ENCODE peak calls at places on chromosomes 4 and X, in six cellular contexts. I is H1, H is K562, D is GM12878, W is HepG2, X is GM12891. M is an unnamed sample.

GRCh38 chr4:111618908-111619307 is 526.3 kb upstream of the FAM241A start:
- DNase-seq in I (no peak), H (no peak), D (no peak), W (no peak), X (no peak), M (no peak)

GRCh38 chr4:172708184-172708583 is 460.4 kb upstream of the GALNT7 start:
- DNase-seq in I (no peak), H (no peak), D (no peak), W (no peak), X (no peak), M (no peak)

GRCh38 chrX:47633671-47634590 is 4.2 kb upstream of the CFP start:
- DNase-seq in I (no peak), H (no peak), D (no peak), W (no peak), X (no peak), M (no peak)

GRCh38 chr4:5874811-5875465 is 17.9 kb downstream of the CRMP1 start:
- DNase-seq in I (no peak), H (no peak), D (no peak), W (no peak), X (no peak), M (no peak)

GRCh38 chr4:108215055-108215454 is 46.3 kb upstream of the LEF1 start:
- DNase-seq in I (no peak), H (no peak), D (no peak), W (peak; percentile 9), X (no peak), M (no peak)

GRCh38 chrX:52934704-52935468 is 23.4 kb downstream of the FAM156A start:
- DNase-seq in I (peak; percentile 75), H (peak; percentile 86), D (peak; percentile 79), W (peak; percentile 81), X (peak; percentile 63), M (peak; percentile 83)

GRCh38 chr4:680565-680930 is 6.2 kb downstream of the MYL5 start:
- DNase-seq in I (no peak), H (peak; percentile 37), D (no peak), W (no peak), X (no peak), M (no peak)

GRCh38 chr4:13866881-13867280 is 239.4 kb upstream of the BOD1L1 start:
- DNase-seq in I (no peak), H (no peak), D (no peak), W (no peak), X (no peak), M (no peak)

GRCh38 chrX:56233682-56234081 is 1.5 kb downstream of the KLF8 start:
- DNase-seq in I (peak; percentile 38), H (no peak), D (peak; percentile 60), W (no peak), X (no peak), M (peak; percentile 22)

GRCh38 chrX:43693602-43694406 is 37.7 kb downstream of the MAOA start:
- DNase-seq in I (no peak), H (no peak), D (no peak), W (peak; percentile 89), X (no peak), M (no peak)
- TF ChIP-seq TAF1 in I (no peak), H (no peak), D (no peak), W (no peak), X (no peak), M (no peak)

GRCh38 chr4:18859468-18859867 is 837.9 kb upstream of the LCORL start:
- DNase-seq in I (no peak), H (no peak), D (no peak), W (no peak), X (no peak), M (no peak)
- TF ChIP-seq POLR2AphosphoS5 in I (no peak), H (no peak), D (no peak), W (no peak), X (no peak), M (no peak)

DNA sequence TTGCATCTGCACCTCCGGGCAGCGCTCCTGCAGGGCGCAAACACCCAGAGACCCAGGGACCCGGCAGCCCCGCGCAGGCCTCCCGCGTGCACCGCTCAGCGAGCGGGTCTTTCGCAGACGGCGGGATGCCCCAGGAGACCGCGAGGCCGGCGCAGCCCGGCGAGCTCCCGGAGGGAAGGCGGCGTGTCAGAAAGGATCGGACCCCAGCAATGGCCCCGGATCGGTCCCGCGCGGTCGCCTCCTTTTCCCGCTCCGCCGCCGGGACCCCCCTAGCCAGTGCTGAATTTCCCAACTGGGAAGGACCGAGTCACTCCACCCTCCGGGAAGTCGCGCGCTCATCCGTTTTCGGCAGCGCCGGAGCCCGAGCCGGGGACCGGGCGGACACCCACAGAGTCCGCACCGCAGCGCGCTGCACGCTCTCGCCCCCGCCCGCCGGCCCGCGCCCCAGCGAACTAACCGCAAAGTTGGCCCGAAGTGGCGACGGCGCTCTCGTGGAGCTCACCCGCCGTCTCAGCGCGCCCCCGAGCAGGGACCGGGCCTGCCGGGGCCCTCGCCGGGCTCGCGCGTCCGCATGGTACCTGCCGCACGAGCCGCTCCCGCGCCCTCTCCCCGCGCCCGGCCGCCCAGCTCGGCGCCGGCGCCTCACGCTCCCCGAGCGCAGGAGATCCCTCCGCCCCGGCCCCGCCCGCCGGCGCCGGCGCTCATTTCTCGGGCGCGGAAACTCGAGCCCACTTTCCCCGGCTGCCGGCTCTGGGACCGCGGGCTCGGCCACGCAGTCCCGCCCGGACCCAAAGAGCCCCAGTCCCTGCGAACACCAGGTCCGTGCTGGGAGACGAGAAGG is at the start of gene FAT1:
- DNase-seq in I (no peak), H (peak; percentile 85), D (no peak), W (peak; percentile 38), X (peak; percentile 15), M (no peak)
- TF ChIP-seq POLR2A in I (peak; percentile 69), H (peak; percentile 66), D (no peak), W (no peak), X (no peak), M (no peak)

DNA sequence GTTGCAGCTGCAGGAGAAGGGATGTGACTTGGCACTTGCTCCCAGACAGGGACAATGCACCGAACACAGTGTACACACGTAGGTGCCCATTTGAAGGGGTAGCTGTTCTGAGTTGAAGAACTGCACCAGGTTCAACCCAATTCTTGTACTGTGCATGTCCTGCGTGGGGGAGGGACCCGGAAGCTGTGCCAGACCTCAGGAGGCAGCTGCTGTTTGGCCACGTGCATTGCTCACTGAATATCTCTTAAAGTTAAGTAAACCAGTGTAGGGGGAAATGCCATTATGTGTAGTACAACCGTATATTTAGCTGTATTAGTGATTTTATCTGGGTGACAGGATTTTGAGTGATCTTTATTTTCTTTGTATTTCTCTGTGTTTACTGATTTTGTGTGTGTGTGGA is 12.0 kb upstream of the RBBP7 start:
- DNase-seq in I (no peak), H (peak; percentile 22), D (no peak), W (no peak), X (no peak), M (no peak)
- TF ChIP-seq TAF1 in I (no peak), H (no peak), D (no peak), W (no peak), X (no peak), M (no peak)

DNA sequence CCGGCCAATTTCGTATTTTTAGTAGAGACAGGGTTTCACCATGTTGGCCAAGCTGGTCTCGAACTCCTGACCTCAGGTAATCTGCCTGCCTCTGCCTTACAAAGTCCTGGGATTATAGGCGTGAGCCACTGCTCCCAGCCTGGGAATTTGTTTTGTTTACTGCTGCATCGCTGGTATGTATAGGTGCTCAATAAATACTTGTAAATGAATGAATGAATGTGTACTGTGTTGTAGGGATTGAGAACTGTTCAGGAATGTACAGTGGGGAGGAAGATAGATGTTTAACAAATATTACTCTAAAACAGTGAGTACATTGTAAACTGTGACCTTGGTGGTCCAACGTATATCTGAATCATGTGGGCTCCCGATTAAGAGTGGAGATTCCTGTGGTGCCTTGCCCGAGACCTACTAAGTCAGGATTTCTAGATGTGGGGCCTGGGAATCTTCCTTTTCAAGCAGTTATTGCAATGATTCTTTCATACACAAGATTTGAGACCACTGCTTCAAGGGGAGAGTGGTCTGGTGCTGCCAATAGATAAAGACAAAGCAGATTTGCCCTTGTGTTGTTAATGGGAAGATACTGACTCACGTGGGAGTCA is 41.0 kb downstream of the WWC2 start:
- DNase-seq in I (no peak), H (no peak), D (no peak), W (peak; percentile 77), X (no peak), M (no peak)
- TF ChIP-seq POLR2AphosphoS5 in I (no peak), H (no peak), D (no peak), W (no peak), X (no peak), M (no peak)

DNA sequence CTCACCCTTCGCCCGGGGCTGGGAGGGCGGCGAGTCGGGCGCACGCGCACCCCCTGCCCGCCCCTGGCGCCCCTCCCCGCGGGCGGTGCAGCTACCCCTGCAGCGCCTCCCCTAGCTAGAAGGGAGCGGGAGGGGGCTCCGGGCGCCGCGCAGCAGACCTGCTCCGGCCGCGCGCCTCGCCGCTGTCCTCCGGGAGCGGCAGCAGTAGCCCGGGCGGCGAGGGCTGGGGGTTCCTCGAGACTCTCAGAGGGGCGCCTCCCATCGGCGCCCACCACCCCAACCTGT is at the start of gene NPNT:
- DNase-seq in I (no peak), H (no peak), D (no peak), W (no peak), X (peak; percentile 25), M (peak; percentile 32)
- TF ChIP-seq POLR2A in I (no peak), H (no peak), D (peak; percentile 77), W (no peak), X (no peak), M (no peak)

GRCh38 chrX:130001893-130002292 is 19.5 kb downstream of the BCORL1 start:
- DNase-seq in I (no peak), H (peak; percentile 30), D (no peak), W (no peak), X (no peak), M (no peak)

GRCh38 chrX:129998006-129998405 is 15.6 kb downstream of the BCORL1 start:
- DNase-seq in I (no peak), H (no peak), D (no peak), W (no peak), X (no peak), M (no peak)

GRCh38 chrX:130005408-130005807 is 23.0 kb downstream of the BCORL1 start:
- DNase-seq in I (no peak), H (no peak), D (no peak), W (no peak), X (no peak), M (no peak)

GRCh38 chrX:129997081-129997480 is 14.6 kb downstream of the BCORL1 start:
- DNase-seq in I (no peak), H (no peak), D (no peak), W (no peak), X (no peak), M (no peak)

GRCh38 chrX:130002541-130002940 is 20.1 kb downstream of the BCORL1 start:
- DNase-seq in I (no peak), H (no peak), D (no peak), W (no peak), X (no peak), M (no peak)
- TF ChIP-seq TAF1 in I (no peak), H (no peak), D (no peak), W (no peak), X (no peak), M (no peak)